ENCODE peak calls at places on chromosome 5, in six cellular contexts. One of them, this sample, is unnamed.

GRCh38 chr5:36722913-36723312 is 116.5 kb downstream of the SLC1A3 start:
- DNase-seq in cardiac muscle cell: no peak
- DNase-seq in endodermal cell: no peak
- DNase-seq in foreskin keratinocyte: no peak
- DNase-seq in astrocyte: no peak
- DNase-seq in right lobe of liver: no peak
- DNase-seq in this sample: no peak

GRCh38 chr5:172007153-172007794 is 836 bp upstream of the FBXW11 start:
- DNase-seq in cardiac muscle cell: peak; percentile 22
- DNase-seq in endodermal cell: peak; percentile 71
- DNase-seq in foreskin keratinocyte: no peak
- DNase-seq in astrocyte: peak; percentile 17
- DNase-seq in right lobe of liver: no peak
- DNase-seq in this sample: no peak

GRCh38 chr5:133317558-133317957 is 265.7 kb downstream of the HSPA4 start:
- DNase-seq in cardiac muscle cell: no peak
- DNase-seq in endodermal cell: no peak
- DNase-seq in foreskin keratinocyte: no peak
- DNase-seq in astrocyte: no peak
- DNase-seq in right lobe of liver: no peak
- DNase-seq in this sample: no peak

GRCh38 chr5:131466171-131466766 is 168.8 kb downstream of the RAPGEF6 start:
- DNase-seq in cardiac muscle cell: no peak
- DNase-seq in endodermal cell: no peak
- DNase-seq in foreskin keratinocyte: peak; percentile 55
- DNase-seq in astrocyte: peak; percentile 92
- DNase-seq in right lobe of liver: no peak
- DNase-seq in this sample: peak; percentile 66

GRCh38 chr5:33488558-33489355 is 48.0 kb downstream of the TARS1 start:
- DNase-seq in cardiac muscle cell: no peak
- DNase-seq in endodermal cell: peak; percentile 68
- DNase-seq in foreskin keratinocyte: no peak
- DNase-seq in astrocyte: no peak
- DNase-seq in right lobe of liver: no peak
- DNase-seq in this sample: no peak

GRCh38 chr5:157384971-157385709 is 74.9 kb upstream of the NIPAL4 start:
- DNase-seq in cardiac muscle cell: peak; percentile 88
- DNase-seq in endodermal cell: peak; percentile 67
- DNase-seq in foreskin keratinocyte: peak; percentile 83
- DNase-seq in astrocyte: peak; percentile 99
- DNase-seq in right lobe of liver: no peak
- DNase-seq in this sample: peak; percentile 100

GRCh38 chr5:169095410-169095772 is 205.5 kb downstream of the SLIT3 start:
- DNase-seq in cardiac muscle cell: no peak
- DNase-seq in endodermal cell: no peak
- DNase-seq in foreskin keratinocyte: no peak
- DNase-seq in astrocyte: no peak
- DNase-seq in right lobe of liver: no peak
- DNase-seq in this sample: no peak

GRCh38 chr5:38738898-38739743 is 106.7 kb upstream of the OSMR start:
- DNase-seq in cardiac muscle cell: no peak
- DNase-seq in endodermal cell: no peak
- DNase-seq in foreskin keratinocyte: no peak
- DNase-seq in astrocyte: peak; percentile 37
- DNase-seq in right lobe of liver: no peak
- DNase-seq in this sample: no peak

GRCh38 chr5:26847041-26847736 is 191.2 kb downstream of the CDH9 start:
- DNase-seq in cardiac muscle cell: no peak
- DNase-seq in endodermal cell: peak; percentile 49
- DNase-seq in foreskin keratinocyte: no peak
- DNase-seq in astrocyte: no peak
- DNase-seq in right lobe of liver: no peak
- DNase-seq in this sample: no peak

GRCh38 chr5:139131062-139131856 is 66.9 kb downstream of the SIL1 start:
- DNase-seq in cardiac muscle cell: peak; percentile 63
- DNase-seq in endodermal cell: peak; percentile 72
- DNase-seq in foreskin keratinocyte: no peak
- DNase-seq in astrocyte: peak; percentile 61
- DNase-seq in right lobe of liver: no peak
- DNase-seq in this sample: peak; percentile 31

GRCh38 chr5:146016764-146017484 is 80.5 kb downstream of the SH3RF2 start:
- DNase-seq in cardiac muscle cell: no peak
- DNase-seq in endodermal cell: no peak
- DNase-seq in foreskin keratinocyte: no peak
- DNase-seq in astrocyte: no peak
- DNase-seq in right lobe of liver: no peak
- DNase-seq in this sample: no peak

GRCh38 chr5:16454686-16455085 is 10.9 kb downstream of the ZNF622 start:
- DNase-seq in cardiac muscle cell: no peak
- DNase-seq in endodermal cell: no peak
- DNase-seq in foreskin keratinocyte: no peak
- DNase-seq in astrocyte: no peak
- DNase-seq in right lobe of liver: no peak
- DNase-seq in this sample: no peak

GRCh38 chr5:113514263-113514590 is 733 bp downstream of the YTHDC2 start:
- DNase-seq in cardiac muscle cell: peak; percentile 44
- DNase-seq in endodermal cell: no peak
- DNase-seq in foreskin keratinocyte: no peak
- DNase-seq in astrocyte: no peak
- DNase-seq in right lobe of liver: no peak
- DNase-seq in this sample: no peak

GRCh38 chr5:139775872-139776271 is 19.7 kb upstream of the PSD2 start:
- DNase-seq in cardiac muscle cell: no peak
- DNase-seq in endodermal cell: no peak
- DNase-seq in foreskin keratinocyte: no peak
- DNase-seq in astrocyte: no peak
- DNase-seq in right lobe of liver: no peak
- DNase-seq in this sample: no peak

GRCh38 chr5:90201923-90202322 is 207.6 kb downstream of the CETN3 start:
- DNase-seq in cardiac muscle cell: no peak
- DNase-seq in endodermal cell: no peak
- DNase-seq in foreskin keratinocyte: peak; percentile 74
- DNase-seq in astrocyte: peak; percentile 92
- DNase-seq in right lobe of liver: no peak
- DNase-seq in this sample: no peak

GRCh38 chr5:93476211-93476851 is 104.7 kb downstream of the NR2F1-AS1 start:
- DNase-seq in cardiac muscle cell: no peak
- DNase-seq in endodermal cell: no peak
- DNase-seq in foreskin keratinocyte: no peak
- DNase-seq in astrocyte: no peak
- DNase-seq in right lobe of liver: no peak
- DNase-seq in this sample: peak; percentile 16

GRCh38 chr5:177264178-177264577 is 39.3 kb downstream of the RAB24 start:
- DNase-seq in cardiac muscle cell: no peak
- DNase-seq in endodermal cell: no peak
- DNase-seq in foreskin keratinocyte: no peak
- DNase-seq in astrocyte: no peak
- DNase-seq in right lobe of liver: no peak
- DNase-seq in this sample: no peak

GRCh38 chr5:68405026-68405684 is 189.6 kb downstream of the PIK3R1 start:
- DNase-seq in cardiac muscle cell: no peak
- DNase-seq in endodermal cell: no peak
- DNase-seq in foreskin keratinocyte: no peak
- DNase-seq in astrocyte: no peak
- DNase-seq in right lobe of liver: no peak
- DNase-seq in this sample: no peak

GRCh38 chr5:160959804-160960203 is 107.8 kb upstream of the ATP10B start:
- DNase-seq in cardiac muscle cell: no peak
- DNase-seq in endodermal cell: no peak
- DNase-seq in foreskin keratinocyte: peak; percentile 98
- DNase-seq in astrocyte: peak; percentile 10
- DNase-seq in right lobe of liver: no peak
- DNase-seq in this sample: no peak

GRCh38 chr5:25006734-25007133 is 362.0 kb upstream of the CDH10 start:
- DNase-seq in cardiac muscle cell: peak; percentile 52
- DNase-seq in endodermal cell: no peak
- DNase-seq in foreskin keratinocyte: peak; percentile 13
- DNase-seq in astrocyte: peak; percentile 64
- DNase-seq in right lobe of liver: no peak
- DNase-seq in this sample: no peak

GRCh38 chr5:64384761-64385160 is 121.1 kb upstream of the RGS7BP start:
- DNase-seq in cardiac muscle cell: peak; percentile 22
- DNase-seq in endodermal cell: peak; percentile 60
- DNase-seq in foreskin keratinocyte: no peak
- DNase-seq in astrocyte: peak; percentile 20
- DNase-seq in right lobe of liver: no peak
- DNase-seq in this sample: no peak

GRCh38 chr5:43680286-43680685 is 77.3 kb downstream of the NNT start:
- DNase-seq in cardiac muscle cell: no peak
- DNase-seq in endodermal cell: no peak
- DNase-seq in foreskin keratinocyte: no peak
- DNase-seq in astrocyte: no peak
- DNase-seq in right lobe of liver: no peak
- DNase-seq in this sample: no peak

GRCh38 chr5:174409070-174409469 is 315.3 kb upstream of the MSX2 start:
- DNase-seq in cardiac muscle cell: no peak
- DNase-seq in endodermal cell: peak; percentile 65
- DNase-seq in foreskin keratinocyte: no peak
- DNase-seq in astrocyte: no peak
- DNase-seq in right lobe of liver: no peak
- DNase-seq in this sample: no peak
- TF ChIP-seq CTCF in cardiac muscle cell: peak; percentile 25
- TF ChIP-seq CTCF in endodermal cell: peak; percentile 64
- TF ChIP-seq CTCF in foreskin keratinocyte: peak; percentile 34
- TF ChIP-seq CTCF in astrocyte: peak; percentile 12
- TF ChIP-seq CTCF in right lobe of liver: no peak
- TF ChIP-seq CTCF in this sample: no peak

DNA sequence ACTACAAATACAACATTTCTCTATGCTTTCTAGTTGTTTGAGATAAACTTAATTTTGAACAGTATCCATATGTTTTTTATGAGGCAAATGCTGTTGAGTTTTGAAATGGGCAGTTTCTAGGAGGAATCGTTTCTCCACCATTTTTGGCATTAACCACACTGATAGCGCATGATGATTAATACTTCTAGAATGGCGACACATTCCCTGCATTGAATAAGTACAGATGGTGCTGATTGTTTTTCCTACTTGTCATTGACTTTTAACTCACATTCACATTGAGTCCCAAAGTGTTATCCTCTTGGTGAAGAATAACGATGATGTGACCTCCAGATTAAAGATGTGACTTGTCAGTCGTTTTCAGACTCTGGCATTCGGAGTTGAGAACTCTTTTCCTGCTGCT is 6.5 kb upstream of the CCDC192 start:
- DNase-seq in cardiac muscle cell: no peak
- DNase-seq in endodermal cell: no peak
- DNase-seq in foreskin keratinocyte: no peak
- DNase-seq in astrocyte: peak; percentile 81
- DNase-seq in right lobe of liver: no peak
- DNase-seq in this sample: peak; percentile 37
- TF ChIP-seq CTCF in cardiac muscle cell: no peak
- TF ChIP-seq CTCF in endodermal cell: no peak
- TF ChIP-seq CTCF in foreskin keratinocyte: no peak
- TF ChIP-seq CTCF in astrocyte: no peak
- TF ChIP-seq CTCF in right lobe of liver: no peak
- TF ChIP-seq CTCF in this sample: no peak

DNA sequence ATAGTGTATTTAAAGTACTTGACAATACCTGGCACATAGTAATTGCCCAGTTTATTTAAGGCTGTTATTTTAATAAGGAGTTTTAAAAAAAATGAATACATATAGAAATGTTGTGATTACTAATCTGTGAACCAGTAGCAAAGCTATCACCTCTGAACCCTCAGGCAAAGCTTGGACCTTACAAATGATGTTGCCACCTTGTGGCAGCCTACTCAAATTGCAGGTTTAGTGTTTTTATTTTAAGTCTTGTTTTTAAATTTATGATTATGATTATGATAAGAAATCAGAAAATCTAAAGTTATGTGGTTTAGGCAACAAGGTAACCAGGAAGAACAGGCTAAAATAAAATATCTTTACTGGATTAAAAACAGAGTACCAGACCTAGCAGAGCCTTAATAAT is 35.8 kb downstream of the PPARGC1B start:
- DNase-seq in cardiac muscle cell: no peak
- DNase-seq in endodermal cell: no peak
- DNase-seq in foreskin keratinocyte: no peak
- DNase-seq in astrocyte: no peak
- DNase-seq in right lobe of liver: no peak
- DNase-seq in this sample: no peak
- TF ChIP-seq CTCF in cardiac muscle cell: peak; percentile 22
- TF ChIP-seq CTCF in endodermal cell: peak; percentile 88
- TF ChIP-seq CTCF in foreskin keratinocyte: peak; percentile 65
- TF ChIP-seq CTCF in astrocyte: peak; percentile 9
- TF ChIP-seq CTCF in right lobe of liver: peak; percentile 44
- TF ChIP-seq CTCF in this sample: peak; percentile 69

DNA sequence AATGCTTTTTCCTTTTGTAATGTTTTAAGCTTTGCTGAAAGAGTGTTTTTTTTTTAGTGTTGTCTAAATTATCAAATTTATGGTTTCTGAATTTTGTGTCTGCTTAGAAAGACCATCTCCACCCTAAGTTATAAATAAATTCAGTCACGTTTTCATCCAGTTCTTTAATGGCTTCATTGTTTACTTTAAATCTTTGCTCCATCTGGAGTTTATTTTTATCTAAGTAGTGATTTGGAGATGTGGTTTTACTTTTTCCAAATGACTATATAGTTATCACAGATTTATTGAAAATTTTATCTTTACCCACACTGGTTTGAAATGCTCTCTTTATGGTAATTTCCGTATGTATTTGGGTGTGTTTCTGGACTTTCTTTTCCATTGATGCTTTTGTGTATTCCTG is 577.2 kb upstream of the ZNF608 start:
- DNase-seq in cardiac muscle cell: no peak
- DNase-seq in endodermal cell: no peak
- DNase-seq in foreskin keratinocyte: no peak
- DNase-seq in astrocyte: no peak
- DNase-seq in right lobe of liver: no peak
- DNase-seq in this sample: no peak
- TF ChIP-seq CTCF in cardiac muscle cell: no peak
- TF ChIP-seq CTCF in endodermal cell: no peak
- TF ChIP-seq CTCF in foreskin keratinocyte: no peak
- TF ChIP-seq CTCF in astrocyte: no peak
- TF ChIP-seq CTCF in right lobe of liver: no peak
- TF ChIP-seq CTCF in this sample: no peak

GRCh38 chr5:58462623-58463230 is 2.8 kb upstream of the PLK2 start:
- DNase-seq in cardiac muscle cell: peak; percentile 52
- DNase-seq in endodermal cell: no peak
- DNase-seq in foreskin keratinocyte: no peak
- DNase-seq in astrocyte: peak; percentile 38
- DNase-seq in right lobe of liver: no peak
- DNase-seq in this sample: peak; percentile 61
- TF ChIP-seq CTCF in cardiac muscle cell: peak; percentile 41
- TF ChIP-seq CTCF in endodermal cell: peak; percentile 79
- TF ChIP-seq CTCF in foreskin keratinocyte: peak; percentile 79
- TF ChIP-seq CTCF in astrocyte: peak; percentile 57
- TF ChIP-seq CTCF in right lobe of liver: peak; percentile 64
- TF ChIP-seq CTCF in this sample: peak; percentile 86

DNA sequence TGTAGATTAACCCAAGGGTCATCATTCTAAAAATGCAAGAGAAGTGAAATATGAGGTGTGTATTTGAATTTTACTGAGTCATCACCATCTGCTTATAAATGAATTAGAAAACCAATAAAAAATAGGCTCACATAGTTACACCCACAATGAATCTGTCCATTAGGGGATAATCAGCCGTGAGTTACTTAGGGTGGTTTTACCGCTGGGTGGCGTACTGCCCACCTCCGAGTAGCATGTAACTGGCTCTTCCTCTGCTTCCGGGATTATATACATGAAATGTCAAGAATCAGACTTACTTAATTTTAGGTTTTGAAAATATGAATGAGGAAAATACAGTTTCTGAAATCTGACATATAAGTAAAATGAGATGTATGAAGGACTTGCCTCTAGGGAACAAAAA is 332.9 kb upstream of the CCNG1 start:
- DNase-seq in cardiac muscle cell: no peak
- DNase-seq in endodermal cell: peak; percentile 83
- DNase-seq in foreskin keratinocyte: no peak
- DNase-seq in astrocyte: no peak
- DNase-seq in right lobe of liver: no peak
- DNase-seq in this sample: no peak
- TF ChIP-seq CTCF in cardiac muscle cell: no peak
- TF ChIP-seq CTCF in endodermal cell: peak; percentile 88
- TF ChIP-seq CTCF in foreskin keratinocyte: no peak
- TF ChIP-seq CTCF in astrocyte: no peak
- TF ChIP-seq CTCF in right lobe of liver: peak; percentile 35
- TF ChIP-seq CTCF in this sample: no peak

This sample was measured in HFFc6.